ENCODE peak calls at places on chromosome 9, in seven cellular contexts. F is astrocyte of the cerebellum, G is pancreas, C is dorsolateral prefrontal cortex, O is spleen, J is astrocyte of the spinal cord, Y is M059J. V is an unnamed sample.
A peak's percentile ranks its signal among the peaks of the same experiment; 100 is the strongest.

GRCh38 chr9:79946718-79947117 is 375.0 kb downstream of the TLE4 start:
- DNase-seq in F (peak; percentile 33), G (no peak), C (no peak), O (no peak), J (peak; percentile 51), Y (peak; percentile 12), V (no peak)

GRCh38 chr9:17613723-17614122 is 34.9 kb downstream of the SH3GL2 start:
- DNase-seq in F (peak; percentile 88), G (no peak), C (no peak), O (no peak), J (peak; percentile 86), Y (peak; percentile 99), V (peak; percentile 41)

GRCh38 chr9:69130456-69131441 is 43.3 kb upstream of the TJP2 start:
- DNase-seq in F (peak; percentile 66), G (no peak), C (no peak), O (no peak), J (peak; percentile 81), Y (peak; percentile 93), V (peak; percentile 82)

GRCh38 chr9:70030156-70030555 is 13.5 kb upstream of the MAMDC2 start:
- DNase-seq in F (no peak), G (no peak), C (no peak), O (no peak), J (no peak), Y (no peak), V (peak; percentile 60)

GRCh38 chr9:72477862-72478564 is 43.4 kb upstream of the TMC1 start:
- DNase-seq in F (no peak), G (no peak), C (no peak), O (no peak), J (peak; percentile 57), Y (peak; percentile 99), V (peak; percentile 80)

GRCh38 chr9:96655198-96655851 is at the start of gene PRXL2C:
- DNase-seq in F (peak; percentile 12), G (peak; percentile 92), C (peak; percentile 59), O (peak; percentile 94), J (peak; percentile 67), Y (peak; percentile 78), V (peak; percentile 66)

GRCh38 chr9:128098936-128099931 is 28.3 kb downstream of the PTGES2 start:
- DNase-seq in F (no peak), G (no peak), C (no peak), O (peak; percentile 75), J (no peak), Y (no peak), V (peak; percentile 24)

GRCh38 chr9:110950041-110950645 is 88.1 kb downstream of the LPAR1 start:
- DNase-seq in F (no peak), G (no peak), C (no peak), O (no peak), J (no peak), Y (peak; percentile 67), V (no peak)

GRCh38 chr9:125646222-125647100 is 60.5 kb downstream of the MAPKAP1 start:
- DNase-seq in F (no peak), G (no peak), C (no peak), O (no peak), J (no peak), Y (peak; percentile 50), V (no peak)

GRCh38 chr9:80052830-80053229 is 481.1 kb downstream of the TLE4 start:
- DNase-seq in F (no peak), G (no peak), C (no peak), O (no peak), J (no peak), Y (no peak), V (no peak)

GRCh38 chr9:75410405-75410804 is 322.1 kb downstream of the OSTF1 start:
- DNase-seq in F (no peak), G (no peak), C (no peak), O (no peak), J (no peak), Y (no peak), V (no peak)

GRCh38 chr9:109417054-109417453 is 81.1 kb downstream of the PTPN3 start:
- DNase-seq in F (no peak), G (no peak), C (no peak), O (no peak), J (no peak), Y (no peak), V (no peak)

GRCh38 chr9:79687131-79687447 is 115.3 kb downstream of the TLE4 start:
- DNase-seq in F (no peak), G (no peak), C (no peak), O (no peak), J (peak; percentile 42), Y (peak; percentile 33), V (no peak)

GRCh38 chr9:105083246-105083645 is 155.3 kb upstream of the ABCA1 start:
- DNase-seq in F (no peak), G (no peak), C (no peak), O (no peak), J (no peak), Y (no peak), V (no peak)

GRCh38 chr9:5040730-5041389 is 55.8 kb downstream of the JAK2 start:
- DNase-seq in F (no peak), G (peak; percentile 38), C (no peak), O (peak; percentile 52), J (no peak), Y (no peak), V (no peak)

GRCh38 chr9:127640908-127641545 is 28.9 kb downstream of the STXBP1 start:
- DNase-seq in F (no peak), G (no peak), C (no peak), O (no peak), J (no peak), Y (no peak), V (no peak)

GRCh38 chr9:136695435-136695895 is 8.2 kb upstream of the AGPAT2 start:
- DNase-seq in F (peak; percentile 6), G (peak; percentile 89), C (no peak), O (no peak), J (peak; percentile 25), Y (peak; percentile 52), V (peak; percentile 66)

GRCh38 chr9:27442464-27442863 is 81.6 kb upstream of the IFNK start:
- DNase-seq in F (no peak), G (no peak), C (no peak), O (no peak), J (no peak), Y (no peak), V (no peak)

GRCh38 chr9:137828527-137829259 is 48.9 kb upstream of the CACNA1B start:
- DNase-seq in F (peak; percentile 12), G (no peak), C (no peak), O (no peak), J (peak; percentile 5), Y (peak; percentile 27), V (no peak)

GRCh38 chr9:83238871-83239624 is 176.1 kb upstream of the RASEF start:
- DNase-seq in F (no peak), G (no peak), C (no peak), O (no peak), J (no peak), Y (peak; percentile 42), V (no peak)

GRCh38 chr9:125829743-125830142 is 82.6 kb downstream of the PBX3 start:
- DNase-seq in F (no peak), G (no peak), C (no peak), O (peak; percentile 81), J (no peak), Y (no peak), V (no peak)

GRCh38 chr9:105118646-105119045 is 125.8 kb upstream of the SLC44A1 start:
- DNase-seq in F (no peak), G (no peak), C (no peak), O (no peak), J (no peak), Y (no peak), V (no peak)

V was measured in mammary epithelial cell.